ENCODE peak calls at places on chromosomes 1 and 21, in six cellular contexts. W is iris pigment epithelial cell, N is BE2C, Y is NCI-H2081, L is fibroblast of lung, C is cardiac muscle cell. S is an unnamed sample.

GRCh38 chr1:27145934-27146354 is 9.0 kb downstream of the SLC9A1 start:
- DNase-seq in W (peak; percentile 97), N (peak; percentile 48), C (no peak), L (peak; percentile 77), Y (no peak), S (no peak)

GRCh38 chr1:54996359-54996868 is 2.3 kb upstream of the BSND start:
- DNase-seq in W (peak; percentile 59), N (peak; percentile 61), L (peak; percentile 56), Y (peak; percentile 31), C (peak; percentile 74), S (peak; percentile 94)

GRCh38 chr21:39775816-39776215 is 30.8 kb downstream of the IGSF5 start:
- DNase-seq in C (no peak), N (no peak), W (no peak), Y (no peak), L (no peak), S (no peak)

GRCh38 chr1:2353215-2353906 is 38.0 kb downstream of the MORN1 start:
- DNase-seq in L (no peak), Y (no peak), C (no peak), N (peak; percentile 5), W (no peak), S (no peak)

GRCh38 chr1:10986525-10986890 is 25.9 kb upstream of the TARDBP start:
- DNase-seq in Y (no peak), L (no peak), C (no peak), N (no peak), W (no peak), S (no peak)

GRCh38 chr21:29080454-29080930 is 7.0 kb upstream of the CCT8 start:
- DNase-seq in L (no peak), C (no peak), N (no peak), Y (no peak), W (peak; percentile 59), S (no peak)

GRCh38 chr1:107664882-107665871 is 299.8 kb downstream of the VAV3 start:
- DNase-seq in L (no peak), C (no peak), Y (no peak), N (no peak), W (no peak), S (no peak)

GRCh38 chr1:27342778-27343638 is 1.2 kb downstream of the SYTL1 start:
- DNase-seq in N (no peak), Y (peak; percentile 55), W (no peak), L (no peak), C (peak; percentile 65), S (no peak)

GRCh38 chr1:166920561-166921475 is 44.8 kb upstream of the TADA1 start:
- DNase-seq in C (peak; percentile 55), W (peak; percentile 13), L (no peak), Y (no peak), N (no peak), S (no peak)

GRCh38 chr1:9456833-9457232 is 82.4 kb upstream of the SLC25A33 start:
- DNase-seq in N (no peak), W (no peak), C (no peak), Y (no peak), L (no peak), S (no peak)

GRCh38 chr1:56644941-56645662 is at the start of gene PRKAA2:
- DNase-seq in N (peak; percentile 26), Y (peak; percentile 59), C (peak; percentile 83), W (peak; percentile 32), L (peak; percentile 14), S (peak; percentile 20)

GRCh38 chr1:15159166-15159555 is 5.6 kb downstream of the TMEM51 start:
- DNase-seq in C (no peak), L (peak; percentile 21), Y (no peak), N (no peak), W (no peak), S (no peak)

GRCh38 chr1:207868252-207868768 is 42.6 kb downstream of the CD34 start:
- DNase-seq in W (peak; percentile 64), C (no peak), N (peak; percentile 15), Y (no peak), L (peak; percentile 24), S (no peak)

GRCh38 chr21:36992671-36993070 is 13.8 kb upstream of the RIPPLY3 start:
- DNase-seq in C (no peak), W (no peak), L (no peak), N (no peak), Y (no peak), S (no peak)

GRCh38 chr1:34618381-34618780 is 136.5 kb upstream of the GJB5 start:
- DNase-seq in L (no peak), N (no peak), W (no peak), Y (no peak), C (no peak), S (no peak)

GRCh38 chr1:8540266-8540926 is 222.5 kb downstream of the SLC45A1 start:
- DNase-seq in C (no peak), Y (no peak), W (peak; percentile 88), L (peak; percentile 85), N (no peak), S (no peak)

GRCh38 chr1:219031821-219032220 is 141.9 kb upstream of the LYPLAL1 start:
- DNase-seq in W (peak; percentile 47), C (no peak), L (no peak), N (no peak), Y (no peak), S (no peak)

GRCh38 chr1:205582046-205582445 is 49.8 kb downstream of the ELK4 start:
- DNase-seq in L (no peak), C (no peak), Y (no peak), W (no peak), N (no peak), S (no peak)

GRCh38 chr21:45351526-45352275 is 53.3 kb upstream of the COL18A1 start:
- DNase-seq in N (no peak), W (no peak), C (no peak), Y (no peak), L (no peak), S (no peak)

GRCh38 chr1:154607084-154607747 is 770 bp downstream of the ADAR start:
- DNase-seq in N (peak; percentile 37), Y (peak; percentile 72), W (peak; percentile 65), L (peak; percentile 52), C (no peak), S (no peak)

GRCh38 chr1:18618546-18619466 is 11.8 kb upstream of the PAX7 start:
- DNase-seq in Y (no peak), C (no peak), N (no peak), W (peak; percentile 18), L (no peak), S (no peak)

GRCh38 chr1:147504801-147505303 is 36.4 kb upstream of the BCL9 start:
- DNase-seq in Y (peak; percentile 85), L (peak; percentile 46), W (peak; percentile 57), N (peak; percentile 20), C (peak; percentile 78), S (no peak)

GRCh38 chr1:19424651-19425570 is 60.4 kb downstream of the CAPZB start:
- DNase-seq in W (no peak), N (no peak), C (no peak), L (no peak), Y (no peak), S (no peak)

GRCh38 chr1:227320476-227320875 is 2.2 kb upstream of the CDC42BPA start:
- DNase-seq in Y (no peak), L (no peak), C (no peak), W (no peak), N (no peak), S (no peak)

S was measured in D721Med.